ENCODE peak calls at places on chromosomes 7 and 10, in six cellular contexts. P is heart left ventricle, L is AG04450, Z is colonic mucosa, Y is A673, O is lower lobe of right lung. B is an unnamed sample.

GRCh38 chr7:12389089-12389700 is 14.5 kb downstream of the VWDE start:
- DNase-seq in Z (peak), L (peak), Y (peak), O (no peak), P (no peak), B (peak)

GRCh38 chr7:101201695-101202602 is 1.1 kb upstream of the MOGAT3 start:
- DNase-seq in Z (peak), L (no peak), O (no peak), Y (no peak), P (no peak), B (no peak)

GRCh38 chr10:89563861-89564478 is 28.6 kb upstream of the SLC16A12 start:
- DNase-seq in Z (peak), O (no peak), Y (peak), L (no peak), P (no peak), B (no peak)

GRCh38 chr10:119481781-119482426 is 60.6 kb downstream of the RGS10 start:
- DNase-seq in L (no peak), O (no peak), Y (no peak), P (no peak), Z (no peak), B (no peak)

GRCh38 chr10:91796332-91797076 is 1.7 kb upstream of the TNKS2 start:
- DNase-seq in O (peak), L (no peak), P (peak), Z (peak), Y (peak), B (no peak)

GRCh38 chr7:32879460-32879859 is 12.1 kb downstream of the KBTBD2 start:
- DNase-seq in P (no peak), Z (no peak), L (no peak), O (no peak), Y (peak), B (no peak)

GRCh38 chr7:87580636-87581035 is 20.0 kb downstream of the ABCB1 start:
- DNase-seq in P (no peak), O (no peak), Y (no peak), L (no peak), Z (no peak), B (no peak)

GRCh38 chr10:121245799-121246198 is 352.4 kb downstream of the FGFR2 start:
- DNase-seq in Z (peak), P (no peak), Y (no peak), L (no peak), O (no peak), B (no peak)

GRCh38 chr7:112162161-112163020 is 43.8 kb downstream of the DOCK4 start:
- DNase-seq in P (peak), Z (no peak), L (no peak), O (peak), Y (peak), B (peak)

GRCh38 chr10:58385784-58386112 is 538 bp downstream of the TFAM start:
- DNase-seq in Y (peak), Z (peak), P (no peak), L (no peak), O (peak), B (no peak)

GRCh38 chr10:129417164-129417563 is 49.9 kb upstream of the MGMT start:
- DNase-seq in Y (peak), Z (peak), O (no peak), L (peak), P (no peak), B (no peak)

GRCh38 chr10:97117372-97117771 is 68.4 kb downstream of the SLIT1 start:
- DNase-seq in P (no peak), O (no peak), Z (peak), Y (no peak), L (no peak), B (no peak)

GRCh38 chr7:96233528-96234154 is 88.3 kb downstream of the SLC25A13 start:
- DNase-seq in O (no peak), L (no peak), Z (no peak), P (no peak), Y (no peak), B (no peak)

GRCh38 chr7:44104880-44105771 is 981 bp downstream of the AEBP1 start:
- DNase-seq in Y (no peak), O (no peak), Z (no peak), P (no peak), L (no peak), B (peak)

GRCh38 chr7:107387077-107387476 is 82.8 kb upstream of the GPR22 start:
- DNase-seq in P (peak), O (no peak), Z (no peak), L (no peak), Y (no peak), B (peak)

GRCh38 chr7:101287032-101287431 is 34.6 kb downstream of the IFT22 start:
- DNase-seq in L (no peak), Z (no peak), Y (no peak), P (no peak), O (peak), B (no peak)

GRCh38 chr7:12951397-12951801 is 264.0 kb downstream of the ARL4A start:
- DNase-seq in Z (no peak), L (peak), Y (no peak), O (no peak), P (no peak), B (peak)

GRCh38 chr10:44974628-44975431 is 3.8 kb downstream of the DEPP1 start:
- DNase-seq in P (peak), O (peak), Z (peak), L (no peak), Y (peak), B (no peak)

GRCh38 chr10:15821046-15821683 is 39.1 kb downstream of the MINDY3 start:
- DNase-seq in O (no peak), L (no peak), P (no peak), Z (no peak), Y (no peak), B (no peak)

GRCh38 chr7:122550545-122550944 is 148.4 kb downstream of the RNF133 start:
- DNase-seq in L (no peak), Y (no peak), P (no peak), O (no peak), Z (no peak), B (no peak)

GRCh38 chr7:131557521-131558385 is 1.3 kb upstream of the PODXL start:
- DNase-seq in L (no peak), Z (peak), O (no peak), P (peak), Y (peak), B (no peak)
- H3K4me3 ChIP-seq in L (peak), Z (peak), O (peak), P (peak), Y (peak), B (peak)

DNA sequence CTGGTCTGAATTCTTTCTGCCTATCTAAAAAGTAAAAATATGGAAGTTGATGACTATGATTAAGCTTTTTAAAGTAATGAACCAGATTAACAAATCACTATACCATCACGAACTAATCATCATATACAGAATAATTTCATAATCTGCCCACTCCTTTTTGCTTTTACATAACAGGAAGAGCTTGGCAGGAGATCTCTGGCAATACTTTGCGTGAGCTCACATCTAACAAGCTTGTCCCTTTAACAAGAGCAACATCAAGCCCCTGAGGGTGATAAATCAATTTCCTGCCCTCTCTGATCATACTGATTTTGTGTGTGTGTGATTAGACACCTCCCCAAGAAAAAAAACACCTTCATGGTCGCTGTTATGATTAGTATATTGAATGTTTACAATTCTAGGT is 143.5 kb upstream of the ASAH2 start:
- DNase-seq in P (no peak), Z (no peak), Y (peak), O (no peak), L (no peak), B (no peak)
- H3K4me3 ChIP-seq in P (no peak), Z (no peak), Y (no peak), O (no peak), L (no peak), B (no peak)

DNA sequence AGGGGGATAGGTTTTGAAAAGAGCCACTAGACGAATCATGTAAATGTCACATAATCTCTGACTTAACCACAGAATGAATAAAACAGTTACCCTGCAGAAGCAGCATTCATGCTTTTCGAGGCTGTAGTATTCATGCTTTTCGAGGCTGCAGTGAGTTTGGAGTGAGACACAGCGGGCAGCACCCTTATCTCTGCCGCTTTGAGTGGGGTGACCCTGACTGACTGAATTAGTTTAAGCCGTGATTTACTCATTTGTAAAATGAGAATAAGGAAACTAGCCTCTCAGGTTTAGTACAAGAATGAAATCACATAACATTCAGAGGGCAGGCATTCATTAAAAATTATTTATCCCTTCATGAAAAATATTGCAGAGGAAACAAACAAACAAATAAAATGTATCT is 92.8 kb upstream of the KMT2C start:
- DNase-seq in Y (no peak), P (no peak), L (no peak), O (no peak), Z (no peak), B (no peak)
- H3K4me3 ChIP-seq in Y (no peak), P (no peak), L (no peak), O (no peak), Z (no peak), B (no peak)

GRCh38 chr10:110569120-110569519 is 1.6 kb downstream of the SMC3 start:
- DNase-seq in O (no peak), Z (no peak), P (no peak), Y (no peak), L (no peak), B (no peak)
- H3K4me3 ChIP-seq in O (peak), Z (no peak), P (no peak), Y (peak), L (peak), B (no peak)

GRCh38 chr10:71698737-71699136 is 20.8 kb downstream of the C10orf105 start:
- DNase-seq in P (no peak), Y (no peak), O (no peak), Z (no peak), L (no peak), B (no peak)
- H3K4me3 ChIP-seq in P (no peak), Y (no peak), O (no peak), Z (no peak), L (no peak), B (no peak)

GRCh38 chr10:30346135-30346534 is 2.9 kb downstream of the MTPAP start:
- DNase-seq in Y (no peak), Z (no peak), O (no peak), L (no peak), P (no peak), B (no peak)
- H3K4me3 ChIP-seq in Y (no peak), Z (no peak), O (no peak), L (no peak), P (no peak), B (no peak)

DNA sequence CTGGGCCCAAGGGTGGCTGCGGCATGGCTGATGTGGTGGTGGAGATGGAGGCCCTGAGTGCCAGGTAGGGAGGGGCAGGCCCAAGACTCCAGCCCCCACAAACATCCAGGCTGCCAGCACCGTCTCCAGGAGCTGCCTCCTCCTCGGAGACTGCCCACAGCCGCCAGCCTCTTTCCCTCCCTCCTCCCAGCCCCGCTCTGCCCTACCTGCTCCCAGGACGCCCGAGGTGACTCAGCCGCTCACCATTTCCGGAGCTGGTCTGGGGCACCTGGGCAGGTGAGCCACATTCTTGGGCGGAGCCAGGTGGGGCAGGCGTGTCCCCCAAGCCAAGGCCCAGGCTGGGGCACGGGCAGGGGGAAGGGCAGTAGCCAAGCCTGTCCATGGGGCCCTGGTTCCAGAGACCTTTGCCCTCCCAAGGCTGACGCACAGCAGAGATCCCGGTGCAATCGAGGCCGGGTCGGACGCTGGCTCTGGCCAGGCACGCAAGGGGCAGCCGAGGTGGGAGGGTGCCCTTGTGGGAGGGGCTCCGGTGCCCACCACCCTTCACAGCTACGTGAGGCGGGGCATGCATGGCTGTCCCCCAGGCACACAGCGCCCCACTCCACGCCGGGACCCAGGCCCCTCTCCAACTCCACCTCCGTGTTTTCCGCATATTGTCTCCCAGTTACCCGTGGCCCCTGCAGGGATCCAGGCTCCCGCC is 8.8 kb downstream of the ADAP1 start:
- DNase-seq in L (no peak), O (peak), P (no peak), Z (peak), Y (no peak), B (no peak)
- H3K4me3 ChIP-seq in L (no peak), O (peak), P (no peak), Z (peak), Y (no peak), B (no peak)

GRCh38 chr10:74825371-74826141 is 844 bp upstream of the KAT6B start:
- DNase-seq in P (no peak), Z (peak), O (no peak), Y (peak), L (no peak), B (peak)

GRCh38 chr10:74825033-74825370 is 1.4 kb upstream of the KAT6B start:
- DNase-seq in L (no peak), P (peak), Z (peak), Y (peak), O (peak), B (no peak)

GRCh38 chr10:74826142-74827044 is at the start of gene KAT6B:
- DNase-seq in Z (peak), L (peak), O (peak), P (peak), Y (peak), B (peak)

GRCh38 chr10:74827045-74827441 is 643 bp downstream of the KAT6B start:
- DNase-seq in Z (no peak), L (no peak), P (no peak), O (no peak), Y (no peak), B (no peak)

GRCh38 chr10:74827694-74828093 is 1.3 kb downstream of the KAT6B start:
- DNase-seq in P (no peak), Y (no peak), O (no peak), Z (no peak), L (no peak), B (no peak)
- H3K4me3 ChIP-seq in P (no peak), Y (peak), O (peak), Z (no peak), L (peak), B (peak)

GRCh38 chr10:46556515-46557318 is at the start of gene GPRIN2:
- DNase-seq in L (no peak), P (peak), O (peak), Y (no peak), Z (peak), B (no peak)

GRCh38 chr10:46557319-46558140 is 1.1 kb upstream of the GPRIN2 start:
- DNase-seq in O (peak), L (no peak), Z (peak), Y (no peak), P (peak), B (no peak)

GRCh38 chr10:46555366-46555712 is 1.1 kb downstream of the GPRIN2 start:
- DNase-seq in Z (peak), O (no peak), L (no peak), P (peak), Y (no peak), B (no peak)

GRCh38 chr10:46554166-46554781 is 2.2 kb downstream of the GPRIN2 start:
- DNase-seq in Y (no peak), L (no peak), Z (no peak), P (no peak), O (no peak), B (no peak)

GRCh38 chr10:46555713-46556514 is 544 bp downstream of the GPRIN2 start:
- DNase-seq in L (no peak), Y (no peak), O (peak), Z (peak), P (peak), B (no peak)
- H3K4me3 ChIP-seq in L (peak), Y (peak), O (peak), Z (peak), P (peak), B (peak)

DNA sequence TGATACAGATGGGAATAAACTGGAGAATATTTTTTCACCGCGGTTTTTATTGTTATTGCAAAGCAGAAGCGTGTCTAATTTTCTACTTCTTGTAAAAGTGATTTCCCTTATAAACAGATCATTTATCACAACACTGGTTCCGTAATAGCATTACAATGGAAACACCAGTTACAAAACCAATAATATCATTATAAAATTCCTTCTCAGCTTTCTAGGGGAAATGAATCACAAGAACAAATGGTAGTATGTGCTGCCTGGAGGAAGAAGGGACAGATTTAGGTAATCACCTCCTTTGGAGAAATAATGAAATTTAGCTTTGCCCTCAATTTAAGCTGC is 2.4 kb upstream of the CCDC6 start:
- DNase-seq in Y (no peak), P (no peak), O (no peak), Z (no peak), L (no peak), B (no peak)
- H3K4me3 ChIP-seq in Y (peak), P (no peak), O (peak), Z (peak), L (peak), B (no peak)

B was measured in skeletal muscle cell.